ENCODE peak calls at places on chromosomes 4 and X, in four cellular contexts. X, S, T and M are unnamed samples.

GRCh38 chrX:123084797-123085196 is 99.3 kb upstream of the GRIA3 start:
- DNase-seq in X (no peak), S (no peak), T (no peak), M (no peak)

GRCh38 chrX:9899640-9900075 is 67.5 kb upstream of the CLDN34 start:
- DNase-seq in X (peak; percentile 91), S (no peak), T (no peak), M (no peak)

GRCh38 chr4:186604124-186604627 is 48.8 kb upstream of the MTNR1A start:
- DNase-seq in X (no peak), S (no peak), T (no peak), M (no peak)

GRCh38 chrX:78708171-78708570 is 39.3 kb upstream of the LPAR4 start:
- DNase-seq in X (peak; percentile 41), S (peak; percentile 62), T (peak; percentile 5), M (peak; percentile 46)

GRCh38 chr4:41160010-41160789 is 54.1 kb downstream of the APBB2 start:
- DNase-seq in X (peak; percentile 96), S (peak; percentile 77), T (peak; percentile 27), M (peak; percentile 53)

GRCh38 chrX:45716747-45717146 is 516.1 kb upstream of the DIPK2B start:
- DNase-seq in X (no peak), S (no peak), T (no peak), M (no peak)

GRCh38 chr4:102761478-102761790 is 666 bp upstream of the MANBA start:
- DNase-seq in X (peak; percentile 2), S (no peak), T (no peak), M (no peak)

GRCh38 chrX:103565752-103566151 is 19.6 kb upstream of the TCEAL4 start:
- DNase-seq in X (peak; percentile 52), S (no peak), T (no peak), M (no peak)

GRCh38 chr4:95092762-95093161 is 335.0 kb downstream of the BMPR1B start:
- DNase-seq in X (no peak), S (no peak), T (no peak), M (no peak)

GRCh38 chrX:71618303-71618721 is at the start of gene CXCR3:
- DNase-seq in X (no peak), S (no peak), T (no peak), M (no peak)

GRCh38 chr4:168421671-168422070 is 58.6 kb downstream of the DDX60L start:
- DNase-seq in X (peak; percentile 47), S (peak; percentile 69), T (no peak), M (no peak)

GRCh38 chr4:57270350-57270749 is 160.2 kb upstream of the IGFBP7 start:
- DNase-seq in X (no peak), S (no peak), T (no peak), M (no peak)

GRCh38 chr4:46387956-46388355 is 2.0 kb downstream of the GABRA2 start:
- DNase-seq in X (no peak), S (no peak), T (no peak), M (no peak)

GRCh38 chr4:77734928-77735327 is 84.2 kb downstream of the CNOT6L start:
- DNase-seq in X (peak; percentile 79), S (peak; percentile 54), T (peak; percentile 2), M (no peak)

GRCh38 chrX:68428431-68428830 is 4.9 kb downstream of the OPHN1 start:
- DNase-seq in X (peak; percentile 69), S (no peak), T (no peak), M (no peak)

GRCh38 chr4:69823481-69824186 is 36.3 kb downstream of the SULT1E1 start:
- DNase-seq in X (peak; percentile 6), S (peak; percentile 53), T (no peak), M (peak; percentile 57)

GRCh38 chr4:153822316-153822715 is 33.4 kb upstream of the SFRP2 start:
- DNase-seq in X (no peak), S (no peak), T (no peak), M (no peak)

GRCh38 chr4:184573701-184574100 is 75.5 kb downstream of the CASP3 start:
- DNase-seq in X (no peak), S (no peak), T (no peak), M (no peak)

GRCh38 chr4:21366840-21367239 is 581.7 kb downstream of the KCNIP4 start:
- DNase-seq in X (no peak), S (peak; percentile 10), T (no peak), M (no peak)

GRCh38 chr4:24032371-24032989 is 142.6 kb upstream of the PPARGC1A start:
- DNase-seq in X (peak; percentile 8), S (peak; percentile 67), T (no peak), M (no peak)

GRCh38 chr4:48079972-48080391 is 54.1 kb downstream of the TXK start:
- DNase-seq in X (no peak), S (peak; percentile 56), T (no peak), M (no peak)

GRCh38 chr4:186934841-186935443 is 211.3 kb upstream of the FAT1 start:
- DNase-seq in X (no peak), S (no peak), T (no peak), M (no peak)

GRCh38 chr4:5478116-5478515 is 230.2 kb downstream of the EVC2 start:
- DNase-seq in X (no peak), S (peak; percentile 29), T (no peak), M (no peak)

GRCh38 chr4:106136777-106137331 is 179.2 kb downstream of the TBCK start:
- DNase-seq in X (no peak), S (no peak), T (no peak), M (no peak)

GRCh38 chr4:19375931-19376330 is 875.8 kb upstream of the SLIT2 start:
- DNase-seq in X (peak; percentile 45), S (no peak), T (no peak), M (no peak)

GRCh38 chr4:3442959-3443749 is 1.4 kb downstream of the HGFAC start:
- DNase-seq in X (no peak), S (peak; percentile 53), T (no peak), M (peak; percentile 73)

GRCh38 chr4:152731997-152732396 is 47.5 kb downstream of the TIGD4 start:
- DNase-seq in X (no peak), S (no peak), T (no peak), M (no peak)

GRCh38 chr4:24974252-24974580 is 56.5 kb downstream of the LGI2 start:
- DNase-seq in X (no peak), S (no peak), T (no peak), M (no peak)

GRCh38 chr4:185293202-185293601 is 83.8 kb downstream of the SNX25 start:
- DNase-seq in X (no peak), S (no peak), T (no peak), M (no peak)

GRCh38 chr4:101346312-101346561 is 1.1 kb downstream of the PPP3CA start:
- DNase-seq in X (no peak), S (no peak), T (no peak), M (no peak)

GRCh38 chr4:164215113-164215741 is 538.7 kb upstream of the SMIM31 start:
- DNase-seq in X (no peak), S (no peak), T (no peak), M (peak; percentile 33)

GRCh38 chrX:47181301-47181700 is 12.3 kb upstream of the UBA1 start:
- DNase-seq in X (no peak), S (no peak), T (no peak), M (no peak)
- H4K5ac ChIP-seq in X (no peak overlapping the region), S (no peak overlapping the region), T (no peak overlapping the region), M (no peak overlapping the region)

GRCh38 chrX:24759786-24760185 is 66.1 kb downstream of the POLA1 start:
- DNase-seq in X (no peak), S (no peak), T (no peak), M (no peak)

GRCh38 chrX:24760601-24761000 is 66.9 kb downstream of the POLA1 start:
- DNase-seq in X (peak; percentile 60), S (peak; percentile 5), T (no peak), M (no peak)

GRCh38 chrX:24763989-24764388 is 70.3 kb downstream of the POLA1 start:
- DNase-seq in X (no peak), S (no peak), T (no peak), M (no peak)

DNA sequence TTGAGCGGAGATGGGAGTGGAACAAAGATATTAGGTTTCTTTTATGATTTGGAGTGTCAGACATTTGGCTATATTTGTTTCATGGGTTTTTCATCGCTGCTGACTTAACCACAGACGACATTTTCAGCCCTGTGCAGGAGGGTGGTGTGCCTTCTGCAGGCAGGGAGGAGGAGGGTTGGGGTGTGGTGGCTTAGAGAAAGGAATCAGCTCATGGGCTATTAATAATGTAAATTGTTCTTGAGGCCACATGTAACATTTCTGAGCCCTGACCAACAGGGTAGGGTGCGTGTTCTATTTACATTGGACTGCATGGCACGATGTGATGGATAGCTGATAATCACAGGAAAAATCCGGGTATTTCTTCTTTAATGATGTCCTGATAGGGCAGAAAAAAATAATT is 67.6 kb downstream of the POLA1 start:
- DNase-seq in X (no peak), S (no peak), T (no peak), M (no peak)
- H3K18ac ChIP-seq in X (no peak overlapping the region), S (no peak overlapping the region), T (no peak overlapping the region), M (no peak overlapping the region)

GRCh38 chr4:8461616-8462015 is 21.0 kb downstream of the TRMT44 start:
- DNase-seq in X (no peak), S (no peak), T (no peak), M (no peak)
- H4K5ac ChIP-seq in X (no peak overlapping the region), S (no peak overlapping the region), T (no peak overlapping the region), M (no peak overlapping the region)

DNA sequence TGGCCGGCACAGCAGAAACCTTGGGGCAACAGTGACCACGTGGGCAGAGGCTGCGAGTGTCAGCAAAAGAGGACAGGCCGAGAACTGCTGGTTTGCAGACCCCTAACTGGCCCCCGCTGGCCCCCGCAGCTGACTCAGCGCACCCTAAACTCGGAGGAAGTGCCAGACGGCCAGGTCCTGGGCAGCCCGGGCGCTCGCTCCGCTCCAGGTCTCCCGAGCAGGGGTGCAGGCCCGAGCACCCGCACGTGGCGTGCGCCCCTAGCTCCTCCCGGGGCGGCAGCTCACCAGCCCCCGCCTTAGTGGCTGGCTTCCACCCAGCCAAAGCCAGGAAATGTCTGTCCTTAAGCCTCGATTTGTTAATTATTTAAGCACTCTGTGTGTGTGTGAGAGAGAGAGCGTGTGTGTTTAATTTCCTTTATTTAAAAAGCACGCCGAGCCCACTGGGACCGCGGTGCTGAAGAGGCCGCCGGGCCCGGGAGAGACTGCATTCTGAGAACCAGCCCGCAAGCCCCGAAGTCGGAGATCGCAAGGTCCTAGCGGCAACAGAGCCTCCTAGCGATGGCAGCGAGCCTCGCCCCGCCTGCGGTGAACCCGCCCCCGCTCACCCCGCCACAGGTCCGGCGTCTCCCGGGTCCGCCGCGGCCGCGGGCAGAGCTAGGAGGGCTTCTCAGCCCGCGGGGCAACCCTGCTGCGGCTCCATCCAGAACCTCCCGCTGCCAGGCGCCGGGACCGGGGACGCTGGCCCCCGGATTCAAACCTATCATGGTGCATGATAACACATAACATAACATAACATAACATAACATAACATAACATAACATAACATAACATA is 45.9 kb upstream of the CDKN2AIP start:
- DNase-seq in X (peak; percentile 69), S (peak; percentile 85), T (peak; percentile 23), M (peak; percentile 85)
- H3K18ac ChIP-seq in X (peak overlapping the region; percentile 28), S (peak overlapping the region; percentile 82), T (peak overlapping the region; percentile 71), M (peak overlapping the region; percentile 39)

DNA sequence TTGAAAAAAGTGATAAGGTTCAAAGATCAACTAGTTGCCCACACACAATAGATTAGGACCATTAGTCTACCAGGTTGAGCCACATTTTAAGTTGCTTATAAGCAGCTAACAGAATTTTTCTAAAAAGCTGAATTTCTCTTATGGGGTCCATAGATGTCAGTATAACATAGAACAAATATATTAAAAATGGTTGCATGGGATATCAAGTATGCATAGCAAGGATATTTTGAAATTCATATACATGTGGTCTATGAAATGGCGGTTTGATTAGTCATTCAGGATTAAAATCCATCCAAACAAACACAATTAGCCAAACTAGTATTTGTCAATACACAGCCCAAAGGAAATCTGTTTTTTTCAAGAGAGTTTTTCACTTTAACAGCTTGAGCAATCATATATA is 33.5 kb upstream of the AMOT start:
- DNase-seq in X (peak; percentile 3), S (no peak), T (no peak), M (no peak)
- H4K5ac ChIP-seq in X (no peak overlapping the region), S (no peak overlapping the region), T (no peak overlapping the region), M (no peak overlapping the region)

GRCh38 chrX:30308263-30309138 is 689 bp downstream of the NR0B1 start:
- DNase-seq in X (no peak), S (peak; percentile 54), T (no peak), M (peak; percentile 60)
- H3K18ac ChIP-seq in X (no peak overlapping the region), S (peak overlapping the region; percentile 2), T (no peak overlapping the region), M (no peak overlapping the region)